ENCODE peak calls at places on chromosomes 4 and X, in nine cellular contexts. One of them, this sample, is unnamed.

GRCh38 chrX:130172127-130172834 is 519 bp downstream of the RAB33A start:
- ATAC-seq in HCT116: no peak
- ATAC-seq in A549: no peak
- ATAC-seq in lower lobe of right lung: no peak
- ATAC-seq in pancreas: no peak
- ATAC-seq in upper lobe of right lung: no peak
- ATAC-seq in CD4-positive, alpha-beta T cell: no peak
- ATAC-seq in K562: no peak
- ATAC-seq in heart left ventricle: no peak
- ATAC-seq in this sample: no peak

GRCh38 chr4:107818301-107818910 is 6.3 kb upstream of the SGMS2 start:
- ATAC-seq in lower lobe of right lung: peak
- ATAC-seq in heart left ventricle: no peak
- ATAC-seq in K562: no peak
- ATAC-seq in HCT116: no peak
- ATAC-seq in pancreas: no peak
- ATAC-seq in CD4-positive, alpha-beta T cell: no peak
- ATAC-seq in upper lobe of right lung: peak
- ATAC-seq in A549: no peak
- ATAC-seq in this sample: no peak

GRCh38 chrX:40759374-40759773 is 24.0 kb upstream of the MED14 start:
- ATAC-seq in upper lobe of right lung: no peak
- ATAC-seq in lower lobe of right lung: no peak
- ATAC-seq in CD4-positive, alpha-beta T cell: no peak
- ATAC-seq in pancreas: no peak
- ATAC-seq in A549: no peak
- ATAC-seq in HCT116: no peak
- ATAC-seq in heart left ventricle: no peak
- ATAC-seq in K562: no peak
- ATAC-seq in this sample: no peak

GRCh38 chr4:123110685-123111084 is 188.3 kb upstream of the NUDT6 start:
- ATAC-seq in pancreas: no peak
- ATAC-seq in HCT116: no peak
- ATAC-seq in A549: no peak
- ATAC-seq in upper lobe of right lung: no peak
- ATAC-seq in heart left ventricle: no peak
- ATAC-seq in CD4-positive, alpha-beta T cell: no peak
- ATAC-seq in K562: no peak
- ATAC-seq in lower lobe of right lung: no peak
- ATAC-seq in this sample: no peak

GRCh38 chr4:134934036-134934806 is 732.6 kb upstream of the PABPC4L start:
- ATAC-seq in K562: no peak
- ATAC-seq in A549: no peak
- ATAC-seq in HCT116: no peak
- ATAC-seq in pancreas: no peak
- ATAC-seq in CD4-positive, alpha-beta T cell: no peak
- ATAC-seq in upper lobe of right lung: no peak
- ATAC-seq in heart left ventricle: no peak
- ATAC-seq in lower lobe of right lung: no peak
- ATAC-seq in this sample: no peak

GRCh38 chr4:36091997-36092396 is 152.3 kb downstream of the ARAP2 start:
- ATAC-seq in upper lobe of right lung: no peak
- ATAC-seq in HCT116: no peak
- ATAC-seq in CD4-positive, alpha-beta T cell: no peak
- ATAC-seq in heart left ventricle: no peak
- ATAC-seq in lower lobe of right lung: no peak
- ATAC-seq in A549: no peak
- ATAC-seq in K562: no peak
- ATAC-seq in pancreas: no peak
- ATAC-seq in this sample: no peak

GRCh38 chrX:38861489-38861888 is 60.2 kb downstream of the MID1IP1 start:
- ATAC-seq in pancreas: no peak
- ATAC-seq in heart left ventricle: no peak
- ATAC-seq in K562: no peak
- ATAC-seq in A549: no peak
- ATAC-seq in HCT116: no peak
- ATAC-seq in CD4-positive, alpha-beta T cell: no peak
- ATAC-seq in lower lobe of right lung: no peak
- ATAC-seq in upper lobe of right lung: no peak
- ATAC-seq in this sample: peak

GRCh38 chr4:1293531-1293941 is 3.8 kb downstream of the MAEA start:
- ATAC-seq in pancreas: no peak
- ATAC-seq in K562: no peak
- ATAC-seq in heart left ventricle: no peak
- ATAC-seq in A549: no peak
- ATAC-seq in upper lobe of right lung: no peak
- ATAC-seq in HCT116: no peak
- ATAC-seq in lower lobe of right lung: no peak
- ATAC-seq in CD4-positive, alpha-beta T cell: no peak
- ATAC-seq in this sample: no peak

GRCh38 chr4:169263791-169264392 is 6.9 kb downstream of the SH3RF1 start:
- ATAC-seq in K562: no peak
- ATAC-seq in CD4-positive, alpha-beta T cell: no peak
- ATAC-seq in upper lobe of right lung: peak
- ATAC-seq in pancreas: peak
- ATAC-seq in A549: no peak
- ATAC-seq in heart left ventricle: peak
- ATAC-seq in lower lobe of right lung: peak
- ATAC-seq in HCT116: no peak
- ATAC-seq in this sample: no peak

GRCh38 chrX:69524765-69525164 is 20.6 kb downstream of the NALF2 start:
- ATAC-seq in heart left ventricle: no peak
- ATAC-seq in CD4-positive, alpha-beta T cell: no peak
- ATAC-seq in upper lobe of right lung: no peak
- ATAC-seq in A549: no peak
- ATAC-seq in K562: no peak
- ATAC-seq in lower lobe of right lung: no peak
- ATAC-seq in pancreas: no peak
- ATAC-seq in HCT116: no peak
- ATAC-seq in this sample: no peak

GRCh38 chr4:39205000-39205399 is 22.7 kb downstream of the WDR19 start:
- ATAC-seq in lower lobe of right lung: no peak
- ATAC-seq in K562: no peak
- ATAC-seq in HCT116: no peak
- ATAC-seq in heart left ventricle: no peak
- ATAC-seq in upper lobe of right lung: no peak
- ATAC-seq in A549: no peak
- ATAC-seq in pancreas: no peak
- ATAC-seq in CD4-positive, alpha-beta T cell: no peak
- ATAC-seq in this sample: no peak

GRCh38 chr4:154332681-154333421 is 158.7 kb downstream of the DCHS2 start:
- ATAC-seq in pancreas: peak
- ATAC-seq in CD4-positive, alpha-beta T cell: peak
- ATAC-seq in lower lobe of right lung: peak
- ATAC-seq in heart left ventricle: peak
- ATAC-seq in HCT116: no peak
- ATAC-seq in A549: peak
- ATAC-seq in upper lobe of right lung: peak
- ATAC-seq in K562: peak
- ATAC-seq in this sample: peak

GRCh38 chrX:121558886-121559285 is 511.5 kb downstream of the GLUD2 start:
- ATAC-seq in HCT116: no peak
- ATAC-seq in pancreas: no peak
- ATAC-seq in lower lobe of right lung: no peak
- ATAC-seq in CD4-positive, alpha-beta T cell: no peak
- ATAC-seq in K562: no peak
- ATAC-seq in upper lobe of right lung: no peak
- ATAC-seq in A549: no peak
- ATAC-seq in heart left ventricle: no peak
- ATAC-seq in this sample: no peak

GRCh38 chr4:38948551-38948950 is 80.9 kb downstream of the FAM114A1 start:
- ATAC-seq in K562: no peak
- ATAC-seq in A549: peak
- ATAC-seq in HCT116: no peak
- ATAC-seq in CD4-positive, alpha-beta T cell: no peak
- ATAC-seq in heart left ventricle: peak
- ATAC-seq in upper lobe of right lung: no peak
- ATAC-seq in pancreas: peak
- ATAC-seq in lower lobe of right lung: no peak
- ATAC-seq in this sample: peak

GRCh38 chr4:2411786-2412510 is 6.5 kb downstream of the ZFYVE28 start:
- ATAC-seq in heart left ventricle: no peak
- ATAC-seq in K562: no peak
- ATAC-seq in CD4-positive, alpha-beta T cell: no peak
- ATAC-seq in pancreas: no peak
- ATAC-seq in HCT116: no peak
- ATAC-seq in upper lobe of right lung: no peak
- ATAC-seq in lower lobe of right lung: no peak
- ATAC-seq in A549: no peak
- ATAC-seq in this sample: no peak

GRCh38 chrX:53265771-53266170 is 15.6 kb downstream of the IQSEC2 start:
- ATAC-seq in upper lobe of right lung: no peak
- ATAC-seq in K562: no peak
- ATAC-seq in pancreas: no peak
- ATAC-seq in heart left ventricle: no peak
- ATAC-seq in CD4-positive, alpha-beta T cell: no peak
- ATAC-seq in lower lobe of right lung: no peak
- ATAC-seq in HCT116: no peak
- ATAC-seq in A549: no peak
- ATAC-seq in this sample: no peak

GRCh38 chrX:19156223-19156622 is 34.0 kb upstream of the ADGRG2 start:
- ATAC-seq in A549: no peak
- ATAC-seq in pancreas: no peak
- ATAC-seq in heart left ventricle: no peak
- ATAC-seq in K562: no peak
- ATAC-seq in upper lobe of right lung: no peak
- ATAC-seq in lower lobe of right lung: no peak
- ATAC-seq in CD4-positive, alpha-beta T cell: no peak
- ATAC-seq in HCT116: no peak
- ATAC-seq in this sample: no peak

GRCh38 chrX:103585421-103586313 is at the start of gene TCEAL4:
- ATAC-seq in HCT116: peak
- ATAC-seq in A549: peak
- ATAC-seq in lower lobe of right lung: peak
- ATAC-seq in K562: peak
- ATAC-seq in heart left ventricle: peak
- ATAC-seq in CD4-positive, alpha-beta T cell: peak
- ATAC-seq in pancreas: peak
- ATAC-seq in upper lobe of right lung: peak
- ATAC-seq in this sample: peak
- H3K27ac ChIP-seq in HCT116: peak
- H3K27ac ChIP-seq in A549: peak
- H3K27ac ChIP-seq in lower lobe of right lung: peak
- H3K27ac ChIP-seq in K562: no peak
- H3K27ac ChIP-seq in heart left ventricle: peak
- H3K27ac ChIP-seq in CD4-positive, alpha-beta T cell: no peak
- H3K27ac ChIP-seq in pancreas: peak
- H3K27ac ChIP-seq in upper lobe of right lung: peak
- H3K27ac ChIP-seq in this sample: peak

GRCh38 chr4:86822136-86822535 is 27.0 kb downstream of the SLC10A6 start:
- ATAC-seq in lower lobe of right lung: no peak
- ATAC-seq in CD4-positive, alpha-beta T cell: no peak
- ATAC-seq in upper lobe of right lung: no peak
- ATAC-seq in HCT116: no peak
- ATAC-seq in K562: no peak
- ATAC-seq in pancreas: no peak
- ATAC-seq in A549: no peak
- ATAC-seq in heart left ventricle: no peak
- ATAC-seq in this sample: no peak

GRCh38 chr4:86818211-86818610 is 31.0 kb downstream of the SLC10A6 start:
- ATAC-seq in lower lobe of right lung: no peak
- ATAC-seq in heart left ventricle: no peak
- ATAC-seq in HCT116: no peak
- ATAC-seq in pancreas: no peak
- ATAC-seq in K562: no peak
- ATAC-seq in A549: no peak
- ATAC-seq in CD4-positive, alpha-beta T cell: no peak
- ATAC-seq in upper lobe of right lung: no peak
- ATAC-seq in this sample: no peak

GRCh38 chr4:86818845-86819244 is 30.3 kb downstream of the SLC10A6 start:
- ATAC-seq in A549: no peak
- ATAC-seq in CD4-positive, alpha-beta T cell: no peak
- ATAC-seq in K562: no peak
- ATAC-seq in lower lobe of right lung: no peak
- ATAC-seq in heart left ventricle: no peak
- ATAC-seq in upper lobe of right lung: no peak
- ATAC-seq in pancreas: no peak
- ATAC-seq in HCT116: peak
- ATAC-seq in this sample: no peak

GRCh38 chr4:86815653-86816052 is 33.5 kb downstream of the SLC10A6 start:
- ATAC-seq in pancreas: no peak
- ATAC-seq in HCT116: no peak
- ATAC-seq in heart left ventricle: no peak
- ATAC-seq in A549: no peak
- ATAC-seq in K562: no peak
- ATAC-seq in lower lobe of right lung: no peak
- ATAC-seq in CD4-positive, alpha-beta T cell: no peak
- ATAC-seq in upper lobe of right lung: no peak
- ATAC-seq in this sample: no peak

DNA sequence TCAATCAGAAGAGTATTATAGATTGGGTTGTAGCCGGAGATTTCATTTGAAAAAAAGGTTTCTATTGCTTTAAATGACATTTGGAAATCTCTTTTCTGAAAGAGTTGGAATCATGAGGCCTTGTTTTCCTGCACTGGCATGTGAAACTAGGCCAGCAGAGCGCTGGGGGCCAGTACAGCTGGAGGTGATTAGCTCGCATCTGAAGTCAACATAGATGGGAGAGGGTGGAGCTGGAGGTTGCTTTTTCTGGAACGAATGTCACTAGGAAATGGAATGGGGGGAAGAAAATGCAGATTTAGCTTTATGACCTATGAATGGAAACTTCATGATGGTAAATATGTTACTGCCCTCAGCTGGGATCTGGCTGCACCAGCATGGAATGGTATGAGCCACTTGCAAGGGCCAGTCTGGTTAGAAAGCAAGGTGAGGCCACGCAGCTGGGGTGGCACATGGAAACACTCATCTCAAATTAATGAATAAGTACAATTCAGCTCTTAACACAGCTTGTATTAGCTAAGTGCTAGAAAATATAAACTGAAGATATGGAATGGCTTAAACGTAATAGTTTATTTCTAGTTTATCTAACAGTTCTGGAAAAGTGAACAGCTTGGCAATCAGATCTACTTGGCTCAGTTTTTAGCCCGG is 32.6 kb downstream of the SLC10A6 start:
- ATAC-seq in upper lobe of right lung: peak
- ATAC-seq in HCT116: no peak
- ATAC-seq in CD4-positive, alpha-beta T cell: no peak
- ATAC-seq in A549: no peak
- ATAC-seq in lower lobe of right lung: peak
- ATAC-seq in K562: no peak
- ATAC-seq in pancreas: no peak
- ATAC-seq in heart left ventricle: peak
- ATAC-seq in this sample: peak
- TF ChIP-seq CTCF in upper lobe of right lung: no peak
- TF ChIP-seq CTCF in HCT116: no peak
- TF ChIP-seq CTCF in CD4-positive, alpha-beta T cell: no peak
- TF ChIP-seq CTCF in A549: no peak
- TF ChIP-seq CTCF in lower lobe of right lung: no peak
- TF ChIP-seq CTCF in K562: no peak
- TF ChIP-seq CTCF in pancreas: no peak
- TF ChIP-seq CTCF in heart left ventricle: no peak
- TF ChIP-seq CTCF in this sample: no peak

GRCh38 chrX:11461181-11462001 is 168.2 kb downstream of the AMELX start:
- ATAC-seq in K562: peak
- ATAC-seq in pancreas: no peak
- ATAC-seq in A549: peak
- ATAC-seq in HCT116: no peak
- ATAC-seq in upper lobe of right lung: no peak
- ATAC-seq in heart left ventricle: no peak
- ATAC-seq in lower lobe of right lung: no peak
- ATAC-seq in CD4-positive, alpha-beta T cell: no peak
- ATAC-seq in this sample: no peak
- H3K27ac ChIP-seq in K562: peak
- H3K27ac ChIP-seq in pancreas: no peak
- H3K27ac ChIP-seq in A549: no peak
- H3K27ac ChIP-seq in HCT116: no peak
- H3K27ac ChIP-seq in upper lobe of right lung: no peak
- H3K27ac ChIP-seq in heart left ventricle: no peak
- H3K27ac ChIP-seq in lower lobe of right lung: no peak
- H3K27ac ChIP-seq in CD4-positive, alpha-beta T cell: no peak
- H3K27ac ChIP-seq in this sample: no peak

GRCh38 chrX:43557792-43558191 is 98.3 kb upstream of the MAOA start:
- ATAC-seq in K562: peak
- ATAC-seq in CD4-positive, alpha-beta T cell: peak
- ATAC-seq in heart left ventricle: no peak
- ATAC-seq in lower lobe of right lung: no peak
- ATAC-seq in A549: peak
- ATAC-seq in HCT116: no peak
- ATAC-seq in upper lobe of right lung: peak
- ATAC-seq in pancreas: peak
- ATAC-seq in this sample: no peak
- TF ChIP-seq CTCF in K562: peak
- TF ChIP-seq CTCF in CD4-positive, alpha-beta T cell: peak
- TF ChIP-seq CTCF in heart left ventricle: peak
- TF ChIP-seq CTCF in lower lobe of right lung: peak
- TF ChIP-seq CTCF in A549: peak
- TF ChIP-seq CTCF in HCT116: peak
- TF ChIP-seq CTCF in upper lobe of right lung: peak
- TF ChIP-seq CTCF in pancreas: peak
- TF ChIP-seq CTCF in this sample: peak

This sample was measured in gastroesophageal sphincter.